ENCODE peak calls at places on chromosomes 6 and 20, in six cellular contexts. Y is heart left ventricle, W is uterus, B is cardiac fibroblast, I is fibroblast of the aortic adventitia, S is brain microvascular endothelial cell. Q is an unnamed sample.

GRCh38 chr20:61436268-61436667 is 184.2 kb downstream of the CDH4 start:
- DNase-seq in S (peak), B (peak), I (peak), Y (no peak), W (no peak), Q (peak)

GRCh38 chr6:91288741-91289140 is 701.9 kb upstream of the MAP3K7 start:
- DNase-seq in W (no peak), B (no peak), S (no peak), Y (no peak), I (no peak), Q (peak)

GRCh38 chr20:59019217-59019616 is at the start of gene TUBB1:
- DNase-seq in I (no peak), B (no peak), Y (no peak), W (no peak), S (no peak), Q (no peak)

GRCh38 chr6:101195581-101195980 is 197.9 kb upstream of the GRIK2 start:
- DNase-seq in I (peak), B (peak), Y (no peak), W (no peak), S (peak), Q (no peak)

GRCh38 chr20:31869942-31870702 is at the start of the genes DUSP15 and TTLL9:
- DNase-seq in W (no peak), Y (peak), B (no peak), I (no peak), S (no peak), Q (no peak)

GRCh38 chr6:116615937-116616756 is at the start of gene RSPH4A:
- DNase-seq in Y (peak), S (peak), B (peak), I (peak), W (peak), Q (peak)

GRCh38 chr6:9116026-9116425 is 680.7 kb upstream of the SLC35B3 start:
- DNase-seq in W (no peak), Y (no peak), S (no peak), B (no peak), I (peak), Q (no peak)

GRCh38 chr6:132322398-132322797 is 78.9 kb downstream of the MOXD1 start:
- DNase-seq in S (no peak), I (peak), Y (no peak), W (no peak), B (peak), Q (no peak)

GRCh38 chr20:57797401-57797800 is 87.6 kb upstream of the PMEPA1 start:
- DNase-seq in B (no peak), Y (no peak), S (no peak), W (no peak), I (no peak), Q (no peak)

GRCh38 chr6:27471365-27472115 is 1.4 kb downstream of the ZNF184 start:
- DNase-seq in I (no peak), B (no peak), S (no peak), Y (no peak), W (no peak), Q (peak)

GRCh38 chr20:39913274-39913673 is 775.8 kb downstream of the MAFB start:
- DNase-seq in I (no peak), Y (no peak), W (no peak), B (no peak), S (no peak), Q (no peak)

GRCh38 chr6:149484733-149485700 is at the start of gene ZC3H12D:
- DNase-seq in Y (peak), W (no peak), I (peak), B (peak), S (peak), Q (peak)

GRCh38 chr6:108142240-108142639 is 23.6 kb upstream of the NR2E1 start:
- DNase-seq in S (no peak), B (no peak), Y (no peak), W (no peak), I (no peak), Q (no peak)

GRCh38 chr20:64255361-64256281 is at the start of gene PCMTD2:
- DNase-seq in W (peak), B (peak), I (peak), Y (peak), S (peak), Q (peak)
- TF ChIP-seq CTCF in W (peak), B (no peak), I (no peak), Y (no peak), S (no peak), Q (no peak)

GRCh38 chr20:36591854-36592641 is 13.5 kb upstream of the RAB5IF start:
- DNase-seq in S (no peak), I (peak), B (peak), W (peak), Y (no peak), Q (peak)
- TF ChIP-seq CTCF in S (peak), I (peak), B (peak), W (peak), Y (peak), Q (peak)

GRCh38 chr6:13229205-13230085 is 98.9 kb downstream of the TBC1D7 start:
- DNase-seq in Y (no peak), S (peak), B (peak), W (no peak), I (no peak), Q (peak)
- TF ChIP-seq CTCF in Y (peak), S (no peak), B (no peak), W (no peak), I (no peak), Q (peak)

DNA sequence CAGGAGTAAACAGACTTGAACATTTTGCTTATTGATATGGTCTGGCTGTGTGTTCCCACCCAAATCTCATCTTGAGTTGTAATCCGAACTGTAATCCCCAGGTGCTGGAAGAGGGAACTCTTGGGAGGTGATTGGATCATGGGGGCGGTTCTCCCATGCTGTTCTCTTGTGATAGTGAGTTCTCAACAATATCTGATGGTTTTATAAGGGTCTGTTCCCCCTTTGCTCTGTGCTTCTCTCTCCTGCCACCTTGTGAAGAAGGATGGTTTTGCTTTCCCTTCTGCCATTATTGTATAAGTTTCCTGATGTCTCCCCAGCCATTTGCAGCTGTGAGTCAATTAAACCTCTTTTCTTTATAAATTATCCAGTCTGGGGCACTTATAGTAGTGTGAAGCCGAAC is 40.0 kb downstream of the MYLIP start:
- DNase-seq in S (peak), B (peak), W (no peak), Y (no peak), I (peak), Q (peak)
- TF ChIP-seq CTCF in S (peak), B (peak), W (peak), Y (peak), I (peak), Q (peak)

GRCh38 chr6:10451828-10452509 is 37.1 kb upstream of the TFAP2A start:
- DNase-seq in W (no peak), B (peak), I (peak), S (peak), Y (no peak), Q (peak)

GRCh38 chr6:10446548-10446947 is 31.7 kb upstream of the TFAP2A start:
- DNase-seq in B (no peak), Y (no peak), W (no peak), S (no peak), I (no peak), Q (no peak)

GRCh38 chr6:10449751-10450150 is 34.9 kb upstream of the TFAP2A start:
- DNase-seq in B (no peak), W (no peak), Y (no peak), S (no peak), I (no peak), Q (no peak)

GRCh38 chr6:10453596-10453995 is 38.7 kb upstream of the TFAP2A start:
- DNase-seq in B (no peak), Y (no peak), S (no peak), W (no peak), I (no peak), Q (no peak)

DNA sequence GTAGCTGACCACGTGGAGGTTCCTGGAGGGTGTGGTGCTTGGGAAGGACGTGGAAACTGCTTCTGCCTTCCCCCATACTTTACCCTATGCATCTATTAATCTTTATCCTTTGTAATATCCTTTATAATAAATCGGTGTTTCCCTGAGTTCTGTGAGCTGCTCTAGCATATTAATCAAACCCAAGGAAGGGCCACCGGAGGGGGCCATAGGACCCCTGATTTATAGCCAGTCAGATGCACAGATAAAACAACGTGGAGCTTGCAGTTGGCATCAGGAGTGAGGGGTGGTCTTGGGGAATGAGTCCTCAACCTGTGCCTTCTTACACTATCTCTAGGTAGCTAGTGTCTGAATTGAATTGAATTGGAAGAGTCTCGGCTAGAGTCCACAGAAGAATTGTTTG is 36.5 kb upstream of the TFAP2A start:
- DNase-seq in I (no peak), W (no peak), S (no peak), B (no peak), Y (no peak), Q (no peak)
- TF ChIP-seq CTCF in I (no peak), W (no peak), S (peak), B (no peak), Y (no peak), Q (no peak)

GRCh38 chr6:39375405-39375804 is 52.9 kb upstream of the KCNK16 start:
- DNase-seq in Y (no peak), W (no peak), B (no peak), S (no peak), I (no peak), Q (no peak)

GRCh38 chr6:39379026-39379425 is 56.5 kb upstream of the KCNK16 start:
- DNase-seq in W (no peak), Y (no peak), S (no peak), B (no peak), I (no peak), Q (no peak)

GRCh38 chr6:39378175-39378889 is 55.8 kb upstream of the KCNK16 start:
- DNase-seq in B (no peak), Y (no peak), S (no peak), W (no peak), I (no peak), Q (no peak)

GRCh38 chr6:39380837-39381534 is 58.5 kb upstream of the KCNK16 start:
- DNase-seq in S (no peak), Y (no peak), I (no peak), B (no peak), W (no peak), Q (no peak)

DNA sequence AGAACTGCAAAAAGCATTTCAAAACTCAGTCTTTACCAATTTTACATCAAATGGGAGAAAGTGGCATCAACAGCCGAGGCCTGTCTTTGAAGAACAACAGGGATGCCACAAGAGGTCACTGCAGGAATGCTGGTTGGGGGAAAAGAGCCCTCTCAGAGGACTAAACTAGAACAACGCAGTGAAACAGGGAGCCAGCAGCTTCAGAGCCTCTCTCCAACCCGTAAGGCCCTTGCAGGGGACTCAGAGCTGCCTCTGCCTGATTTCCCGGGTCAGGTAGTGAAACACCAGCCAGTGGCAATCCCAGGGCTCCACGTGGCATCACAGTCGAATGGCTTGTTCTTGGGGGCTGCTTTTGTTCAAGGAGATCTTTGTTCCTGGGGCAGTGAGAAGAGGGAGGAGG is 55.0 kb upstream of the KCNK16 start:
- DNase-seq in S (peak), B (peak), Y (peak), I (peak), W (peak), Q (peak)
- TF ChIP-seq CTCF in S (peak), B (peak), Y (peak), I (peak), W (peak), Q (peak)

GRCh38 chr6:156061465-156061864 is 605.8 kb upstream of the NOX3 start:
- DNase-seq in I (no peak), Y (no peak), B (no peak), S (no peak), W (no peak), Q (no peak)
- TF ChIP-seq CTCF in I (no peak), Y (no peak), B (no peak), S (no peak), W (no peak), Q (no peak)